ENCODE peak calls at places on chromosomes 11 and 22, in ten cellular contexts. One of them, this sample, is unnamed.

GRCh38 chr11:96114178-96115070 is 190.5 kb upstream of the MTMR2 start:
- DNase-seq in NB4: no peak
- DNase-seq in kidney: no peak
- DNase-seq in thoracic aorta: no peak
- DNase-seq in CD8-positive, alpha-beta T cell: no peak
- DNase-seq in BJ: no peak
- DNase-seq in B cell: no peak
- DNase-seq in A549: no peak
- DNase-seq in RWPE2: no peak
- DNase-seq in cardiac fibroblast: no peak
- DNase-seq in this sample: no peak

GRCh38 chr11:26287067-26287518 is 44.8 kb upstream of the ANO3 start:
- DNase-seq in B cell: no peak
- DNase-seq in CD8-positive, alpha-beta T cell: no peak
- DNase-seq in cardiac fibroblast: no peak
- DNase-seq in kidney: no peak
- DNase-seq in BJ: no peak
- DNase-seq in RWPE2: no peak
- DNase-seq in thoracic aorta: no peak
- DNase-seq in A549: no peak
- DNase-seq in NB4: no peak
- DNase-seq in this sample: no peak

GRCh38 chr11:58444285-58444684 is 2.2 kb upstream of the OR5B12 start:
- DNase-seq in kidney: no peak
- DNase-seq in thoracic aorta: no peak
- DNase-seq in BJ: no peak
- DNase-seq in NB4: no peak
- DNase-seq in A549: no peak
- DNase-seq in B cell: no peak
- DNase-seq in RWPE2: no peak
- DNase-seq in CD8-positive, alpha-beta T cell: no peak
- DNase-seq in cardiac fibroblast: no peak
- DNase-seq in this sample: no peak

GRCh38 chr11:36165638-36166389 is 123.4 kb downstream of the COMMD9 start:
- DNase-seq in BJ: no peak
- DNase-seq in kidney: no peak
- DNase-seq in RWPE2: no peak
- DNase-seq in cardiac fibroblast: no peak
- DNase-seq in thoracic aorta: no peak
- DNase-seq in B cell: no peak
- DNase-seq in A549: no peak
- DNase-seq in NB4: no peak
- DNase-seq in CD8-positive, alpha-beta T cell: no peak
- DNase-seq in this sample: no peak

GRCh38 chr22:41181349-41182241 is 23.5 kb upstream of the L3MBTL2 start:
- DNase-seq in kidney: peak; percentile 39
- DNase-seq in CD8-positive, alpha-beta T cell: no peak
- DNase-seq in thoracic aorta: no peak
- DNase-seq in RWPE2: no peak
- DNase-seq in B cell: no peak
- DNase-seq in A549: no peak
- DNase-seq in NB4: peak; percentile 68
- DNase-seq in cardiac fibroblast: peak; percentile 83
- DNase-seq in BJ: peak; percentile 60
- DNase-seq in this sample: peak; percentile 67

GRCh38 chr11:93986716-93987115 is 34.4 kb upstream of the HEPHL1 start:
- DNase-seq in CD8-positive, alpha-beta T cell: no peak
- DNase-seq in A549: peak; percentile 14
- DNase-seq in NB4: no peak
- DNase-seq in BJ: no peak
- DNase-seq in RWPE2: no peak
- DNase-seq in cardiac fibroblast: peak; percentile 12
- DNase-seq in kidney: no peak
- DNase-seq in B cell: no peak
- DNase-seq in thoracic aorta: no peak
- DNase-seq in this sample: peak; percentile 13

GRCh38 chr11:125626381-125626950 is 1.5 kb downstream of the CHEK1 start:
- DNase-seq in A549: no peak
- DNase-seq in thoracic aorta: no peak
- DNase-seq in CD8-positive, alpha-beta T cell: peak; percentile 1
- DNase-seq in cardiac fibroblast: no peak
- DNase-seq in NB4: no peak
- DNase-seq in RWPE2: no peak
- DNase-seq in kidney: no peak
- DNase-seq in B cell: peak; percentile 44
- DNase-seq in BJ: peak; percentile 35
- DNase-seq in this sample: no peak

GRCh38 chr11:3859373-3859881 is 4.0 kb downstream of the STIM1 start:
- DNase-seq in BJ: no peak
- DNase-seq in cardiac fibroblast: no peak
- DNase-seq in thoracic aorta: no peak
- DNase-seq in B cell: no peak
- DNase-seq in NB4: peak; percentile 71
- DNase-seq in RWPE2: no peak
- DNase-seq in A549: no peak
- DNase-seq in kidney: no peak
- DNase-seq in CD8-positive, alpha-beta T cell: no peak
- DNase-seq in this sample: no peak

GRCh38 chr11:129249351-129249750 is 57.2 kb upstream of the ARHGAP32 start:
- DNase-seq in BJ: peak; percentile 73
- DNase-seq in kidney: no peak
- DNase-seq in CD8-positive, alpha-beta T cell: no peak
- DNase-seq in B cell: no peak
- DNase-seq in cardiac fibroblast: peak; percentile 73
- DNase-seq in RWPE2: no peak
- DNase-seq in A549: peak; percentile 14
- DNase-seq in thoracic aorta: no peak
- DNase-seq in NB4: no peak
- DNase-seq in this sample: peak; percentile 84

GRCh38 chr11:77411717-77412441 is 62.0 kb downstream of the PAK1 start:
- DNase-seq in CD8-positive, alpha-beta T cell: peak; percentile 75
- DNase-seq in kidney: peak; percentile 94
- DNase-seq in cardiac fibroblast: peak; percentile 88
- DNase-seq in A549: peak; percentile 83
- DNase-seq in thoracic aorta: peak; percentile 25
- DNase-seq in RWPE2: peak; percentile 74
- DNase-seq in B cell: peak; percentile 88
- DNase-seq in BJ: peak; percentile 46
- DNase-seq in NB4: peak; percentile 93
- DNase-seq in this sample: peak; percentile 84

GRCh38 chr11:77416357-77416756 is 57.5 kb downstream of the PAK1 start:
- DNase-seq in B cell: no peak
- DNase-seq in kidney: no peak
- DNase-seq in BJ: no peak
- DNase-seq in RWPE2: no peak
- DNase-seq in NB4: no peak
- DNase-seq in cardiac fibroblast: no peak
- DNase-seq in thoracic aorta: no peak
- DNase-seq in CD8-positive, alpha-beta T cell: no peak
- DNase-seq in A549: no peak
- DNase-seq in this sample: no peak

GRCh38 chr11:77411238-77411637 is 62.7 kb downstream of the PAK1 start:
- DNase-seq in RWPE2: no peak
- DNase-seq in cardiac fibroblast: peak; percentile 26
- DNase-seq in NB4: peak; percentile 75
- DNase-seq in A549: peak; percentile 11
- DNase-seq in kidney: peak; percentile 71
- DNase-seq in B cell: peak; percentile 56
- DNase-seq in thoracic aorta: peak; percentile 2
- DNase-seq in BJ: no peak
- DNase-seq in CD8-positive, alpha-beta T cell: peak; percentile 13
- DNase-seq in this sample: peak; percentile 21

GRCh38 chr11:77412814-77413213 is 61.1 kb downstream of the PAK1 start:
- DNase-seq in kidney: no peak
- DNase-seq in thoracic aorta: no peak
- DNase-seq in BJ: no peak
- DNase-seq in cardiac fibroblast: no peak
- DNase-seq in B cell: no peak
- DNase-seq in A549: no peak
- DNase-seq in NB4: no peak
- DNase-seq in RWPE2: no peak
- DNase-seq in CD8-positive, alpha-beta T cell: no peak
- DNase-seq in this sample: no peak

DNA sequence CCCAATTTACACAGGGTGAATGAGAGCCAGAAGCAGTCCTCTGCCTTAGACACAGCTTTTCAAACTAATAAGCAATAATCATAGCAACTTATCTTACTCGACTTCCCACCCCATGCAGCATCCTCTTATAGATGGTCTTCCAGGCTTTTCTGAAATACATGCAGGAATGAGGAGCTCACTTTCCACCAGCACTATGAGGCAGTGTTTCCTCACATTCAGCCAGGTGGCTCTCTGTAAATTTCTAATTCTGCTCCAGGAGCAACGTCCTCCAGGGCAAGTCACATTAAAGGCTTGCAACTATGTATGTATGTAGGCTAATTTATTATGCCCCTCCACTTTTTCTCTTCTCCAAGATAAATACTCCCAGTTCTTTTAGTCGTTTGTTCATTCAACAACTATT is 60.0 kb downstream of the PAK1 start:
- DNase-seq in CD8-positive, alpha-beta T cell: no peak
- DNase-seq in NB4: no peak
- DNase-seq in RWPE2: no peak
- DNase-seq in BJ: no peak
- DNase-seq in thoracic aorta: no peak
- DNase-seq in kidney: no peak
- DNase-seq in cardiac fibroblast: no peak
- DNase-seq in B cell: no peak
- DNase-seq in A549: no peak
- DNase-seq in this sample: no peak
- TF ChIP-seq CTCF in CD8-positive, alpha-beta T cell: no peak
- TF ChIP-seq CTCF in NB4: no peak
- TF ChIP-seq CTCF in RWPE2: peak; percentile 22
- TF ChIP-seq CTCF in BJ: no peak
- TF ChIP-seq CTCF in thoracic aorta: no peak
- TF ChIP-seq CTCF in kidney: no peak
- TF ChIP-seq CTCF in cardiac fibroblast: no peak
- TF ChIP-seq CTCF in B cell: no peak
- TF ChIP-seq CTCF in A549: no peak
- TF ChIP-seq CTCF in this sample: no peak

GRCh38 chr22:38298312-38299000 is 18.8 kb downstream of the CSNK1E start:
- DNase-seq in CD8-positive, alpha-beta T cell: no peak
- DNase-seq in thoracic aorta: no peak
- DNase-seq in RWPE2: peak; percentile 99
- DNase-seq in kidney: no peak
- DNase-seq in A549: no peak
- DNase-seq in BJ: no peak
- DNase-seq in cardiac fibroblast: peak; percentile 94
- DNase-seq in B cell: peak; percentile 65
- DNase-seq in NB4: peak; percentile 42
- DNase-seq in this sample: peak; percentile 96
- TF ChIP-seq CTCF in CD8-positive, alpha-beta T cell: peak; percentile 57
- TF ChIP-seq CTCF in thoracic aorta: peak; percentile 26
- TF ChIP-seq CTCF in RWPE2: peak; percentile 66
- TF ChIP-seq CTCF in kidney: no peak
- TF ChIP-seq CTCF in A549: peak; percentile 24
- TF ChIP-seq CTCF in BJ: peak; percentile 45
- TF ChIP-seq CTCF in cardiac fibroblast: peak; percentile 59
- TF ChIP-seq CTCF in B cell: peak; percentile 65
- TF ChIP-seq CTCF in NB4: peak; percentile 49
- TF ChIP-seq CTCF in this sample: peak; percentile 48

GRCh38 chr22:39621826-39622225 is 51.3 kb downstream of the CACNA1I start:
- DNase-seq in B cell: no peak
- DNase-seq in RWPE2: no peak
- DNase-seq in thoracic aorta: no peak
- DNase-seq in BJ: no peak
- DNase-seq in NB4: no peak
- DNase-seq in cardiac fibroblast: no peak
- DNase-seq in CD8-positive, alpha-beta T cell: no peak
- DNase-seq in kidney: no peak
- DNase-seq in A549: no peak
- DNase-seq in this sample: no peak

GRCh38 chr22:39623603-39624500 is 53.3 kb downstream of the CACNA1I start:
- DNase-seq in thoracic aorta: no peak
- DNase-seq in RWPE2: no peak
- DNase-seq in CD8-positive, alpha-beta T cell: no peak
- DNase-seq in B cell: no peak
- DNase-seq in NB4: no peak
- DNase-seq in BJ: no peak
- DNase-seq in A549: no peak
- DNase-seq in cardiac fibroblast: no peak
- DNase-seq in kidney: peak; percentile 57
- DNase-seq in this sample: no peak

GRCh38 chr22:39624501-39624821 is 53.9 kb downstream of the CACNA1I start:
- DNase-seq in RWPE2: no peak
- DNase-seq in A549: no peak
- DNase-seq in thoracic aorta: no peak
- DNase-seq in CD8-positive, alpha-beta T cell: no peak
- DNase-seq in cardiac fibroblast: no peak
- DNase-seq in kidney: no peak
- DNase-seq in NB4: no peak
- DNase-seq in B cell: no peak
- DNase-seq in BJ: no peak
- DNase-seq in this sample: no peak

GRCh38 chr22:39620924-39621690 is 50.6 kb downstream of the CACNA1I start:
- DNase-seq in B cell: no peak
- DNase-seq in BJ: no peak
- DNase-seq in CD8-positive, alpha-beta T cell: no peak
- DNase-seq in NB4: no peak
- DNase-seq in cardiac fibroblast: no peak
- DNase-seq in thoracic aorta: no peak
- DNase-seq in A549: no peak
- DNase-seq in RWPE2: no peak
- DNase-seq in kidney: peak; percentile 48
- DNase-seq in this sample: no peak

DNA sequence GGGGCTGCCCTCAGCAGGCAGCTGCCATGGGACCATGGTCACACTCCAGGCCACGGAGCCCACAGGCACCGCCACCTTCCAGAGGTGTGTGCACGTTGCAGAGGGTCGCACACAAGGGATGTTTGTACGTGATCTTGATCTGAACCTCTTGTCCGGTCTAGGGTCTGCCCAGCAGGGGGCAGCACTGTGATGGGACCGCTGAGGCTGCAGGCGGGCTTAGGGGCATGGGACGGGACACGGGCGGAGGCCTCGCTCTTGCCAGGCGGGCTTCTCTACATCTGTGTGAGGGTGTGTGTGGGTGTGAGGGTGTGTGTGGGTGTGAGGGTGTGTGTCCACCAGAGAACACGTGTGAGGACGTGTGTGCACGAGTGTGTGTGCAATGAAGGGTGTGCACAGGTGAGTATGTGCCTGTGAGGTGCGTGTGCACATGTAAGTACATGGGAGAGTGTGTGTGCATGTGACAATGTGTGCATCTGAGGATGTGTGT is 52.4 kb downstream of the CACNA1I start:
- DNase-seq in thoracic aorta: no peak
- DNase-seq in CD8-positive, alpha-beta T cell: peak; percentile 56
- DNase-seq in BJ: no peak
- DNase-seq in cardiac fibroblast: peak; percentile 28
- DNase-seq in B cell: peak; percentile 80
- DNase-seq in NB4: peak; percentile 61
- DNase-seq in RWPE2: no peak
- DNase-seq in kidney: peak; percentile 75
- DNase-seq in A549: peak; percentile 46
- DNase-seq in this sample: peak; percentile 47
- TF ChIP-seq CTCF in thoracic aorta: peak; percentile 22
- TF ChIP-seq CTCF in CD8-positive, alpha-beta T cell: peak; percentile 43
- TF ChIP-seq CTCF in BJ: peak; percentile 48
- TF ChIP-seq CTCF in cardiac fibroblast: peak; percentile 58
- TF ChIP-seq CTCF in B cell: peak; percentile 60
- TF ChIP-seq CTCF in NB4: peak; percentile 47
- TF ChIP-seq CTCF in RWPE2: peak; percentile 25
- TF ChIP-seq CTCF in kidney: peak; percentile 50
- TF ChIP-seq CTCF in A549: peak; percentile 47
- TF ChIP-seq CTCF in this sample: peak; percentile 56

GRCh38 chr11:70031631-70032469 is 46.3 kb upstream of the ANO1 start:
- DNase-seq in NB4: no peak
- DNase-seq in CD8-positive, alpha-beta T cell: no peak
- DNase-seq in A549: no peak
- DNase-seq in thoracic aorta: no peak
- DNase-seq in BJ: no peak
- DNase-seq in B cell: no peak
- DNase-seq in kidney: no peak
- DNase-seq in RWPE2: no peak
- DNase-seq in cardiac fibroblast: no peak
- DNase-seq in this sample: no peak
- TF ChIP-seq CTCF in NB4: no peak
- TF ChIP-seq CTCF in CD8-positive, alpha-beta T cell: no peak
- TF ChIP-seq CTCF in A549: no peak
- TF ChIP-seq CTCF in thoracic aorta: no peak
- TF ChIP-seq CTCF in BJ: no peak
- TF ChIP-seq CTCF in B cell: no peak
- TF ChIP-seq CTCF in kidney: no peak
- TF ChIP-seq CTCF in RWPE2: no peak
- TF ChIP-seq CTCF in cardiac fibroblast: no peak
- TF ChIP-seq CTCF in this sample: no peak